ENCODE peak calls at places on chromosomes 5 and 9, in nine cellular contexts. C, B, Q, F, E, A, M, X and D are unnamed samples.

GRCh38 chr5:158233735-158234322 is 374.9 kb upstream of the CLINT1 start:
- DNase-seq in C (no peak), B (no peak), Q (no peak), F (no peak), E (no peak), A (no peak), M (no peak), X (no peak), D (no peak)

GRCh38 chr9:10876333-10876732 is 263.5 kb upstream of the PTPRD start:
- DNase-seq in C (no peak), B (no peak), Q (no peak), F (no peak), E (peak; percentile 13), A (no peak), M (peak; percentile 53), X (no peak), D (no peak)

GRCh38 chr9:16082796-16083195 is 530.0 kb downstream of the CCDC171 start:
- DNase-seq in C (no peak), B (no peak), Q (no peak), F (no peak), E (no peak), A (no peak), M (no peak), X (no peak), D (no peak)

GRCh38 chr5:154409230-154409840 is 36.5 kb upstream of the SAP30L start:
- DNase-seq in C (no peak), B (no peak), Q (no peak), F (no peak), E (no peak), A (no peak), M (no peak), X (no peak), D (no peak)

GRCh38 chr5:77683171-77683732 is 44.7 kb upstream of the OTP start:
- DNase-seq in C (no peak), B (no peak), Q (no peak), F (no peak), E (no peak), A (peak; percentile 5), M (no peak), X (no peak), D (no peak)

GRCh38 chr5:172791291-172791690 is 20.3 kb upstream of the DUSP1 start:
- DNase-seq in C (no peak), B (no peak), Q (no peak), F (no peak), E (no peak), A (no peak), M (no peak), X (peak; percentile 71), D (no peak)

GRCh38 chr9:8863886-8864881 is 1064.6 kb upstream of the DMAC1 start:
- DNase-seq in C (no peak), B (no peak), Q (no peak), F (no peak), E (no peak), A (no peak), M (peak; percentile 75), X (no peak), D (peak; percentile 71)

GRCh38 chr9:122125891-122126331 is 32.8 kb upstream of the TTLL11 start:
- DNase-seq in C (no peak), B (no peak), Q (no peak), F (no peak), E (no peak), A (no peak), M (peak; percentile 24), X (no peak), D (no peak)

GRCh38 chr5:171310816-171311697 is 2.0 kb downstream of the TLX3 start:
- DNase-seq in C (no peak), B (no peak), Q (peak; percentile 65), F (no peak), E (no peak), A (no peak), M (peak; percentile 40), X (no peak), D (no peak)

GRCh38 chr5:150734579-150735384 is 24.0 kb downstream of the DCTN4 start:
- DNase-seq in C (no peak), B (no peak), Q (peak; percentile 21), F (no peak), E (no peak), A (no peak), M (no peak), X (peak; percentile 65), D (no peak)

GRCh38 chr5:135016926-135017325 is 17.1 kb downstream of the PITX1 start:
- DNase-seq in C (no peak), B (no peak), Q (peak; percentile 9), F (no peak), E (no peak), A (no peak), M (no peak), X (peak; percentile 39), D (no peak)

GRCh38 chr9:96617439-96618185 is 2.0 kb downstream of the CDC14B start:
- DNase-seq in C (no peak), B (no peak), Q (peak; percentile 38), F (no peak), E (no peak), A (no peak), M (no peak), X (no peak), D (no peak)